ENCODE peak calls at places on chromosomes 3 and 15, in five cellular contexts. R, L, G, Q and N are unnamed samples.

GRCh38 chr3:130915567-130916292 is 21.8 kb downstream of the ATP2C1 start:
- DNase-seq in Q (no peak), R (no peak), L (no peak), G (no peak), N (no peak)

GRCh38 chr3:172918165-172918564 is 167.6 kb downstream of the ECT2 start:
- DNase-seq in G (peak; percentile 5), Q (peak; percentile 70), L (no peak), R (no peak), N (no peak)

GRCh38 chr3:154085799-154086198 is 35.4 kb upstream of the ARHGEF26 start:
- DNase-seq in Q (peak; percentile 47), R (no peak), L (no peak), G (no peak), N (no peak)

GRCh38 chr15:40398413-40398873 is 7.2 kb upstream of the IVD start:
- DNase-seq in Q (peak; percentile 33), R (no peak), L (peak; percentile 42), G (no peak), N (peak; percentile 78)

GRCh38 chr3:68919000-68919399 is 13.3 kb downstream of the TAFA4 start:
- DNase-seq in R (peak; percentile 26), L (no peak), G (no peak), Q (peak; percentile 29), N (no peak)

GRCh38 chr15:71650603-71651002 is 159.8 kb upstream of the NR2E3 start:
- DNase-seq in G (no peak), Q (no peak), R (no peak), L (no peak), N (no peak)

GRCh38 chr3:15796331-15796730 is 1.4 kb downstream of the ANKRD28 start:
- DNase-seq in G (no peak), Q (no peak), L (no peak), R (no peak), N (no peak)

GRCh38 chr3:128383316-128384235 is 83.1 kb downstream of the DNAJB8 start:
- DNase-seq in G (peak; percentile 73), R (peak; percentile 78), Q (peak; percentile 85), L (no peak), N (peak; percentile 41)

GRCh38 chr3:159171333-159171732 is 369.5 kb downstream of the MFSD1 start:
- DNase-seq in R (no peak), G (no peak), Q (no peak), L (no peak), N (no peak)

GRCh38 chr3:11498646-11499045 is 145.1 kb downstream of the VGLL4 start:
- DNase-seq in L (no peak), Q (peak; percentile 80), G (peak; percentile 55), R (peak; percentile 30), N (no peak)

GRCh38 chr15:88631464-88632028 is 7.3 kb upstream of the ISG20 start:
- DNase-seq in L (no peak), Q (no peak), G (no peak), R (no peak), N (no peak)

GRCh38 chr3:129052675-129053074 is 7.9 kb upstream of the GP9 start:
- DNase-seq in R (no peak), Q (no peak), L (no peak), G (no peak), N (no peak)

GRCh38 chr15:50828610-50829206 is 63.2 kb upstream of the SPPL2A start:
- DNase-seq in Q (peak; percentile 88), L (no peak), G (peak; percentile 81), R (peak; percentile 93), N (no peak)

GRCh38 chr3:195045481-195045880 is 225.5 kb downstream of the XXYLT1 start:
- DNase-seq in G (no peak), R (no peak), Q (no peak), L (no peak), N (no peak)

GRCh38 chr15:92453611-92454010 is 59.9 kb downstream of the ST8SIA2 start:
- DNase-seq in G (no peak), R (no peak), Q (no peak), L (no peak), N (no peak)

GRCh38 chr3:190070623-190071347 is 49.9 kb downstream of the P3H2 start:
- DNase-seq in Q (no peak), L (no peak), G (no peak), R (no peak), N (no peak)